ENCODE peak calls at places on chromosomes 2 and 18, in eight cellular contexts. H is GM23338, K is Panc1, S is K562, P is GM12878, Z is HCT116, M is SK-N-SH, T is HepG2. R is an unnamed sample. For H3K27me3, the result is how much of the 10 kb centered on the place peaks cover.

GRCh38 chr2:65397122-65397521 is 35.3 kb downstream of the SPRED2 start:
- DNase-seq in P (no peak), S (no peak), K (no peak), H (no peak), Z (no peak), M (no peak), T (no peak), R (no peak)

GRCh38 chr2:207066784-207067460 is 98.8 kb downstream of the KLF7 start:
- DNase-seq in M (no peak), K (no peak), Z (no peak), H (no peak), S (no peak), P (no peak), T (no peak), R (no peak)

GRCh38 chr2:159971365-159972122 is 90.9 kb downstream of the PLA2R1 start:
- DNase-seq in T (no peak), H (no peak), Z (no peak), S (no peak), K (no peak), P (no peak), M (no peak), R (peak)

GRCh38 chr2:138183700-138184099 is 219.4 kb downstream of the HNMT start:
- DNase-seq in M (no peak), S (no peak), Z (no peak), T (no peak), K (no peak), P (no peak), H (peak), R (no peak)

GRCh38 chr18:13369756-13370510 is 151.4 kb downstream of the LDLRAD4 start:
- DNase-seq in H (no peak), S (no peak), Z (no peak), K (no peak), P (no peak), T (no peak), M (no peak), R (no peak)

GRCh38 chr2:102770506-102770905 is 8.7 kb downstream of the TMEM182 start:
- DNase-seq in K (no peak), Z (no peak), P (no peak), T (no peak), M (no peak), S (no peak), H (no peak), R (no peak)

GRCh38 chr2:165969227-165969626 is 15.7 kb upstream of the TTC21B start:
- DNase-seq in Z (no peak), M (no peak), K (no peak), H (no peak), P (no peak), S (no peak), T (no peak), R (no peak)

GRCh38 chr2:3169106-3169870 is 208.3 kb downstream of the EIPR1 start:
- DNase-seq in H (peak), S (no peak), Z (no peak), T (no peak), K (no peak), P (no peak), M (peak), R (no peak)

GRCh38 chr18:25737710-25738251 is 352.6 kb downstream of the SS18 start:
- DNase-seq in M (no peak), Z (peak), S (no peak), H (no peak), T (peak), K (no peak), P (no peak), R (no peak)

GRCh38 chr2:235614176-235614860 is 120.5 kb downstream of the AGAP1 start:
- DNase-seq in S (no peak), K (no peak), T (no peak), P (no peak), Z (no peak), M (peak), H (no peak), R (no peak)

GRCh38 chr2:56008661-56009411 is 85.3 kb upstream of the EFEMP1 start:
- DNase-seq in M (peak), T (no peak), Z (no peak), K (no peak), S (no peak), H (peak), P (no peak), R (no peak)

GRCh38 chr18:12679183-12679786 is 21.4 kb upstream of the SPIRE1 start:
- DNase-seq in M (no peak), P (no peak), T (no peak), Z (no peak), H (no peak), K (no peak), S (no peak), R (no peak)

GRCh38 chr2:48048725-48049124 is 142.4 kb upstream of the FBXO11 start:
- DNase-seq in P (no peak), M (no peak), H (no peak), T (no peak), S (no peak), Z (no peak), K (no peak), R (no peak)

GRCh38 chr18:24273596-24273995 is 124.0 kb downstream of the OSBPL1A start:
- DNase-seq in Z (no peak), M (no peak), T (no peak), K (no peak), H (no peak), S (no peak), P (no peak), R (no peak)

GRCh38 chr18:23284629-23285028 is 149.3 kb downstream of the CABLES1 start:
- DNase-seq in T (no peak), H (no peak), S (no peak), M (no peak), Z (no peak), K (no peak), P (no peak), R (no peak)

GRCh38 chr2:191128172-191128910 is 22.5 kb downstream of the STAT4 start:
- DNase-seq in H (no peak), P (no peak), S (no peak), K (no peak), T (no peak), Z (no peak), M (no peak), R (no peak)

GRCh38 chr2:41965886-41966285 is 81.9 kb upstream of the PKDCC start:
- DNase-seq in M (no peak), P (no peak), Z (no peak), S (no peak), T (no peak), K (no peak), H (no peak), R (no peak)

DNA sequence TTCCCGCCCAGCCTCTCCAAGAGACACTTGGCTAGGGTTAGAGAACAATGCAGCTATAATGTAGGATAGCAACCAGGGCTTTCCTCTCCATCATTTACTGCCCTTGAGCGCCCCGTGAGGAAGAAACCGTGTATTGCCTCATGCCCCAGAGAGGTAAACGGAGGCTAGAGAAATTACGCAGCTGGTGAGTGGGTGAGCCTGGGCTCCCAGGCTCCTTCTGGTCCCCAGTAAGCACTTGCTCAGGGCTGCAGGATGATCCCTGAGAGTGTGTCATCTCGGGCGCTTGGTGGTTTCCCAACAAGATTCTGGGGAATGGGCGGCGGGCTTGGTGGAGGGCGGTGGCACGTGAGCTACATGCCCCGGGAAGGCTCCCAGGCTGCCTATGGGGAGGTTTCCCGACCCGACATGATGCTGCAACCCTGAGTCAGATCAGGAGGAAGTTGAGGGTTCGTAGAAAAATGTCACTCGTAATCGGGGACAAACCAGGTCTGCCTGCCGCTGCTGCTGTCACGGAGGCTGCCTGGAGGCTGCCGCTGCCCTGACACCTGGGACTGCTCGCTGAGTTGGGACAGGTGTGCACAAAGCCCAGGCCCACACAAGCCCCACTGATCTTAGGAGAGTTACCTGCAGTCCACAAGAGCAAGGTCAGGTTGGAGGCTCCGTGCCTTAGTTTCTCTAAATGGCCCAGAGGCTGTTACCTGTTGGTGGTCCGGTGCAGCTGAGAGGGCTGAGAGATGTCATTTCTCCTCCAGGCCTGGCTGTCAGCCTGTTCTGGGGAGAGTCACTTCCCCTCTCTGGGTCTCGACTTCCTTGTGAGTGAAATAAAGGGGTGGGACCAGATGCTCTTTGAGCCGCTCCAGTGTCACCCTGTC is at the start of gene GPR55:
- DNase-seq in T (no peak), H (peak), K (no peak), M (no peak), P (peak), S (peak), Z (no peak), R (peak)
- H3K27me3 ChIP-seq in T (under half), H (under half), K (under half), M (under half), P (under half), S (under half), Z (under half), R (under half)

GRCh38 chr2:110157153-110157793 is 41.7 kb upstream of the MALL start:
- DNase-seq in P (peak), S (peak), H (peak), K (peak), Z (peak), T (peak), M (peak), R (no peak)
- TF ChIP-seq REST in P (no peak), S (no peak), H (no peak), K (no peak), Z (no peak), T (no peak), M (no peak), R (no peak)

GRCh38 chr2:88751770-88752169 is 60.3 kb downstream of the RPIA start:
- DNase-seq in Z (no peak), H (no peak), P (no peak), M (no peak), K (no peak), T (no peak), S (no peak), R (no peak)

GRCh38 chr2:88755836-88756235 is 64.4 kb downstream of the RPIA start:
- DNase-seq in K (no peak), T (no peak), M (no peak), P (no peak), Z (no peak), H (peak), S (no peak), R (no peak)

GRCh38 chr2:88757025-88757424 is 65.6 kb downstream of the RPIA start:
- DNase-seq in K (no peak), P (no peak), M (no peak), Z (no peak), H (no peak), S (no peak), T (no peak), R (no peak)

GRCh38 chr2:88754585-88755305 is 63.3 kb downstream of the RPIA start:
- DNase-seq in P (no peak), H (no peak), T (no peak), Z (no peak), M (no peak), K (no peak), S (no peak), R (no peak)

DNA sequence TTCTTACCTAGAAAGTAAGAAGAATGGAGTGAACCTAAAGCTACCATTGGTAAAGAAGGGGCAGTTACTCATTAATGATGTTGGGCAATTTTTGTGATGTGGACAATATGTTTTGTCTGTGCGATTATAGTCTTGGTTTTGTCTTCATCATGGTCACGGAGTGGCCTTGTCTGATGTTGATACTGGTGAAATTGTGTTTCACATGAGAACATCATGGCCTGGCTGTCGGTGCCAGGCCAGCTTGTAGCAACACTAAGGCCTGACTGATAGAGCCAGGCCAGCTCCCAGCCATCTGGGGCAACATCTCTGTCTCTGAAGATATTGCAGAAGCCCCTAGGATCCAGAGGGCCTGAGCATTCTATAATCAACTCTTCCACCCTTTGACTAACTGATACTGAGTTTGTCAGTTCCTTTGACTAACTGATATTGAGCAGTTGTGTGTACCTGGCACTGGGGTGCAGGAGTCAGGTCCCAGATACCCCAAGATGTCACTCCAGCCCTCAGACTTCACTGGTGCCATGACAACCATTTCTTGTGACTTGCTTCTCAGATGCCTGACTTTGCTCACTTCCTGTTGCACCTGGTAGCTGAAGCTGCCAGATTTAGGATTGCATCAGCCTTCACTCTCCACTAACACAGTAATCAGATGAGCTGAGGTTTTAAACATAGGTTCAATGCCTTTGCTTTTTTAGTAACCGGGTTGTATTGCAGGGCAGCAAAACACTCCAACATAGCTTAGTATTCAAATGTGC is 62.5 kb downstream of the RPIA start:
- DNase-seq in T (no peak), S (no peak), Z (no peak), P (peak), K (no peak), M (no peak), H (peak), R (no peak)
- TF ChIP-seq POLR2AphosphoS5 in T (no peak), S (no peak), Z (no peak), P (no peak), K (no peak), M (no peak), H (no peak), R (no peak)

DNA sequence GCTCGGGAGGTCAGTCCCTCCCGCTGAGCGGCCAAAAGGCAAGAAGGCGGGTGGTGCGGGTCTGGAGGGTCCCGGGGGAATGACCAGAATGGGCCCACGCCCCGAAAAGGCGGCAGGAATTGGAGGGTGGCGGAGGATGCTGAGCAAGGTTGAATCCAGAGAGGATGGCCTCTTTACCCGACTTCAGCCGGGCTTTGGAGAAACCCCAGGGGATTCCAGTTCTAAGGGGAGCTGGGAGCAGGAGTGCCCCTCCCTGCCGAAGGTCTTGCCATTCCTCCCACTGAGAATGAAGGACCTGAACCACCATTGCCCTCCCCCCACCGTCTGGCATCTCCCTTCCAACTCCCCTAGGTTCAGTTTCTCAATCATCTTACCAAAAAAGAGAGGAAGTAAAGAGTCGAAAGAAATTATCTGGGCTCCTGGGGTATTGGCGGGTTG is 38.9 kb upstream of the ATP6V1B1 start:
- DNase-seq in K (no peak), Z (no peak), T (no peak), P (no peak), M (no peak), S (no peak), H (peak), R (no peak)
- H3K27me3 ChIP-seq in K (under half), Z (under half), T (under half), P (under half), M (under half), S (half or more), H (half or more), R (half or more)

GRCh38 chr2:236746833-236747232 is 177.2 kb downstream of the ACKR3 start:
- DNase-seq in M (no peak), K (no peak), P (no peak), H (no peak), T (no peak), S (no peak), Z (no peak), R (no peak)

GRCh38 chr2:236742936-236743622 is 173.5 kb downstream of the ACKR3 start:
- DNase-seq in S (no peak), T (no peak), K (no peak), Z (no peak), M (no peak), H (no peak), P (no peak), R (no peak)

GRCh38 chr2:236745420-236746210 is 176.0 kb downstream of the ACKR3 start:
- DNase-seq in T (peak), P (no peak), M (no peak), H (peak), S (no peak), Z (no peak), K (no peak), R (no peak)

GRCh38 chr2:236743623-236744280 is 174.1 kb downstream of the ACKR3 start:
- DNase-seq in Z (no peak), H (no peak), M (no peak), S (no peak), P (no peak), K (no peak), T (no peak), R (no peak)

DNA sequence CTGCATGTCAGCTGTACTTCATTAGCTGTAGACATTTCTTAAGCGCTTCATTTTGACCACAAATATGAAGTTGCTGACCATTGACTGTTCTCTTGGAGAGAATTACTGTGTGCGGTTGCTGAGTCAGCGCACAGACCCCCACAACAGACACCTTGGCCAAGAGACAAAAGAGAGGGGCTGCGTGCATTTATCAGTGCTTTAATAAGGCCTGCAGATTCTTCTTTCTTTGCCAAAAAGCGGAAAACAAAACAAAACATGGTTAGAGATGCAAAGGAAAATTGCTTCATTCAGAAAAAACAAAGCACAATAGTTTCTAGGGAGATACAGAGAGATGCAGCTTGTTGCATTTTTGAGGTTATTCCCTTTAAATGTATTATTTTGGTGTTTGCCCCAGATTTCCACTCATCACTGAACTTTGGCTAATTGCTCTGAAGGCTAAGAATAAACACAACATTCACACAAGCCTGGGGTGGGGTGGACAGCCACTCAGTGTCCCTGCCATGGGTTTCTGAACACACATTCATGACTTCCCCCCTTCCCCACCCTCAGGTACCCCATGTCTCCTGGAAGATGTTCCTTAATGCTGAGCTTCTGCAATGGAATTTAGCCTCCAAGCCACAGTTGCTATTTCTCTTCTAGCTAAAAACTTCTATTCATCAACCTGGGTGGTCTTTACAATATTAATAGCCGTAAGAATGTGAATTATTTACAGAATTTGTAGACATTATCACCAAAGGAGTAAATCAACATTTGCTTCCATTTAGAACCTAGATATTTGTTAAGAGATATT is 174.9 kb downstream of the ACKR3 start:
- DNase-seq in Z (no peak), H (no peak), S (no peak), M (no peak), P (no peak), T (no peak), K (no peak), R (no peak)
- TF ChIP-seq REST in Z (no peak), H (no peak), S (no peak), M (no peak), P (no peak), T (no peak), K (no peak), R (no peak)

DNA sequence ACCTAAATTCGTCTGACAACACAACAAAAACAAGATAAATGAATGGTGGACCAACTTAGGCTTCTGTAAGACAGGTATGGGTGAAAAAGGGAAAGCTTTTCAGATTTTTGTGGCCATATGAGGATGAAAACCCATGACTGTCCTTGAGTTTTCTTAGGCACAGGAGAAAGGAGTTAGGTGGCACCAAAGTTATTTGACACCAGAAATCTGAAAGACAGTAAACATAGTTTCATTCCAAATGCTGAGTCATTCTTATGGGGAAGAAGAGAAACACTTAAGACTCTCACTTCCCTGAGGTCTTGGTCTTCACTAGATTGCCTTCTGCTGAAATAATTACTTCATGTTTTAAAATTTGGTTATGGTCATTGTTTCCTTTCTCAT is 5.2 kb upstream of the GPD2 start:
- DNase-seq in H (peak), Z (no peak), P (peak), T (no peak), S (peak), M (no peak), K (no peak), R (peak)
- TF ChIP-seq POLR2AphosphoS5 in H (no peak), Z (peak), P (no peak), T (no peak), S (no peak), M (no peak), K (no peak), R (no peak)

GRCh38 chr2:218883491-218884490 is 3.1 kb downstream of the WNT10A start:
- DNase-seq in S (peak), Z (no peak), P (no peak), H (peak), K (no peak), M (peak), T (no peak), R (no peak)
- H3K27me3 ChIP-seq in S (half or more), Z (under half), P (under half), H (half or more), K (under half), M (under half), T (under half), R (half or more)

GRCh38 chr2:99085400-99085799 is 56.1 kb upstream of the C2orf15 start:
- DNase-seq in S (no peak), M (no peak), Z (no peak), H (peak), T (peak), P (no peak), K (no peak), R (no peak)
- TF ChIP-seq REST in S (no peak), M (no peak), Z (no peak), H (no peak), T (no peak), P (no peak), K (no peak), R (no peak)

DNA sequence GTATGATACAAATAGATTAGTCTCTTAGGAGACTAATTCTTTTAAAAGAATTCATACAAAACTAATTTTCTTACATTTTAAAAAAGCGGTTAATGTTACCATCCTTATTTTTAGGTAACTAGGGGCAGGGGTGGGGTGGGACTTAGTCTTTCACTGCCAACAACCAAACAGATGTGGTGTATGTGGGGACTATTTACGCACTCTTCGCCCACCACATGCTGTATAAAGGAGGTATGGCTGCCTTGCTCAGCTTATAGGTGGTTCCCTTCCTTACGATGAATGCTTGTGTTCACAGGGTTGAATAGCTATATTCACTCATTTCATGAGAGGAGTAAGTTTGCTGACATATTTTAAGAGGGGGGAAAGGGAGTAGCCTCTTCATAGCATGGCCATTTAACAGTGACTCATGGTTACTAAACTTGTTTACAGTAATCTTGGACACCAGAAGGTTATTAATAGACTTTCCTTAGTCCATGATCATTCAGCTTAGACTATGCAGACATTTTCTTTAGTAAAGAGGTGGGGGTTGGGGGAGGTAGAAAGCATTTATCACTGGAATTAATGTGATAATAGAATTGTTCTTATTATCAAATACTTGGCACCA is 61.8 kb downstream of the CAB39 start:
- DNase-seq in K (no peak), M (no peak), H (no peak), Z (no peak), P (no peak), T (no peak), S (peak), R (no peak)
- TF ChIP-seq POLR2AphosphoS5 in K (no peak), M (no peak), H (no peak), Z (no peak), P (no peak), T (no peak), S (no peak), R (no peak)